ENCODE peak calls at places on chromosome 20, in five cellular contexts. F is HepG2, E is H1, X is A549, Z is K562. D is an unnamed sample.

GRCh38 chr20:1897965-1898464 is 2.8 kb downstream of the SIRPA start:
- DNase-seq in X (no peak), Z (no peak), F (no peak), E (no peak), D (peak)

GRCh38 chr20:16051968-16052367 is 521.3 kb downstream of the KIF16B start:
- DNase-seq in F (no peak), X (no peak), E (no peak), Z (no peak), D (no peak)

GRCh38 chr20:41392871-41393704 is 26.5 kb upstream of the EMILIN3 start:
- DNase-seq in Z (no peak), X (no peak), E (no peak), F (no peak), D (no peak)

GRCh38 chr20:3767434-3768341 is at the start of gene ADISSP:
- DNase-seq in Z (peak), E (peak), F (peak), X (peak), D (peak)

GRCh38 chr20:4083103-4083864 is 67.9 kb upstream of the RNF24 start:
- DNase-seq in X (no peak), E (peak), Z (no peak), F (peak), D (no peak)

GRCh38 chr20:58810116-58810878 is 40.4 kb downstream of the GNAS-AS1 start:
- DNase-seq in Z (no peak), F (no peak), X (no peak), E (no peak), D (no peak)

GRCh38 chr20:36344517-36345132 is 38.5 kb downstream of the DLGAP4 start:
- DNase-seq in F (peak), Z (peak), X (peak), E (peak), D (no peak)

GRCh38 chr20:53642196-53643030 is 48.8 kb upstream of the ZNF217 start:
- DNase-seq in X (peak), F (peak), Z (peak), E (no peak), D (no peak)

GRCh38 chr20:62707981-62708521 is 585 bp upstream of the NTSR1 start:
- DNase-seq in F (no peak), X (peak), E (peak), Z (no peak), D (no peak)

GRCh38 chr20:53923745-53924369 is 146.5 kb downstream of the BCAS1 start:
- DNase-seq in F (no peak), Z (no peak), X (no peak), E (no peak), D (no peak)

GRCh38 chr20:420721-421574 is 12.8 kb downstream of the RBCK1 start:
- DNase-seq in E (peak), X (peak), Z (peak), F (no peak), D (no peak)

GRCh38 chr20:58109918-58110635 is 118.4 kb downstream of the ANKRD60 start:
- DNase-seq in Z (no peak), X (no peak), F (no peak), E (no peak), D (no peak)

GRCh38 chr20:51862796-51863195 is 60.5 kb upstream of the SALL4 start:
- DNase-seq in X (no peak), F (no peak), Z (no peak), E (no peak), D (no peak)

GRCh38 chr20:839626-840025 is 6.1 kb downstream of the FAM110A start:
- DNase-seq in F (no peak), Z (no peak), X (no peak), E (no peak), D (no peak)

GRCh38 chr20:9478801-9479200 is 35.6 kb upstream of the LAMP5 start:
- DNase-seq in X (no peak), E (no peak), Z (no peak), F (no peak), D (no peak)

GRCh38 chr20:48797275-48797825 is 30.4 kb downstream of the PREX1 start:
- DNase-seq in E (peak), F (no peak), X (no peak), Z (no peak), D (no peak)

GRCh38 chr20:12394786-12395185 is 477.1 kb downstream of the BTBD3 start:
- DNase-seq in Z (no peak), E (no peak), X (no peak), F (no peak), D (no peak)

GRCh38 chr20:57388953-57389694 is 2.1 kb upstream of the RBM38 start:
- DNase-seq in X (no peak), E (peak), Z (peak), F (peak), D (no peak)

GRCh38 chr20:11949711-11950110 is 32.0 kb downstream of the BTBD3 start:
- DNase-seq in X (no peak), F (no peak), E (no peak), Z (no peak), D (no peak)

GRCh38 chr20:34129518-34130162 is 17.6 kb upstream of the EIF2S2 start:
- DNase-seq in F (peak), Z (peak), E (no peak), X (peak), D (peak)

GRCh38 chr20:2922957-2923356 is 49.7 kb downstream of the PTPRA start:
- DNase-seq in Z (no peak), E (no peak), X (no peak), F (no peak), D (no peak)

GRCh38 chr20:34472246-34472925 is 43.8 kb upstream of the DYNLRB1 start:
- DNase-seq in E (no peak), Z (peak), F (no peak), X (no peak), D (no peak)

GRCh38 chr20:51668932-51669331 is 99.3 kb downstream of the ATP9A start:
- DNase-seq in X (no peak), E (no peak), F (no peak), Z (no peak), D (no peak)

GRCh38 chr20:44716309-44717106 is 1.3 kb downstream of the CCN5 start:
- DNase-seq in F (no peak), X (no peak), Z (no peak), E (no peak), D (no peak)

GRCh38 chr20:58712116-58712822 is 19.7 kb downstream of the NPEPL1 start:
- DNase-seq in X (no peak), Z (no peak), E (peak), F (no peak), D (no peak)

DNA sequence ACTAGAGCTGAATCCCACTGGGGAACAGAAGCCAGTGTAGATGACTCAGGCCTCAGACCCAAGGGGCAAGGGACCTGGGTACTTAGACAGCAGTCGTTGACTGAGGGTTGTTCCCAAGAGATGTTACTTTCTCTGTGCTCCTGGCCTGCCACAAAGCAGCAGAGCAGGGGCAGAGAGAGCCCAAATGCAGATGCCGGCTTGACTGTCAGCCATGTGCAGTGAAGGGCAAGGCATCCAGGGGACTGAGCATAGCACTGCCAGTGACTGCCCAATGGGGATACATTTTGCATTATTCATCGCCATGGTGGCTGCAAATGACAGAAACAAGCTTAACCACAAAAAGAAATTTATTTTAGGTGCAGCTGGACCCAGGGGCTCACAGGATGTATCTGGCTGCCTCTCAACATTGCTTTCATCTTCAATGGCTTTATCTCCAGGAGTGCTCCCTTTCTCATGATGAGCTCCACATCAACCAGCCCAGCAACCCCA is 7.6 kb upstream of the TP53RK start:
- DNase-seq in X (no peak), Z (no peak), F (no peak), E (no peak), D (no peak)
- TF ChIP-seq HDAC2 in X (no peak), Z (no peak), F (no peak), E (no peak), D (no peak)

DNA sequence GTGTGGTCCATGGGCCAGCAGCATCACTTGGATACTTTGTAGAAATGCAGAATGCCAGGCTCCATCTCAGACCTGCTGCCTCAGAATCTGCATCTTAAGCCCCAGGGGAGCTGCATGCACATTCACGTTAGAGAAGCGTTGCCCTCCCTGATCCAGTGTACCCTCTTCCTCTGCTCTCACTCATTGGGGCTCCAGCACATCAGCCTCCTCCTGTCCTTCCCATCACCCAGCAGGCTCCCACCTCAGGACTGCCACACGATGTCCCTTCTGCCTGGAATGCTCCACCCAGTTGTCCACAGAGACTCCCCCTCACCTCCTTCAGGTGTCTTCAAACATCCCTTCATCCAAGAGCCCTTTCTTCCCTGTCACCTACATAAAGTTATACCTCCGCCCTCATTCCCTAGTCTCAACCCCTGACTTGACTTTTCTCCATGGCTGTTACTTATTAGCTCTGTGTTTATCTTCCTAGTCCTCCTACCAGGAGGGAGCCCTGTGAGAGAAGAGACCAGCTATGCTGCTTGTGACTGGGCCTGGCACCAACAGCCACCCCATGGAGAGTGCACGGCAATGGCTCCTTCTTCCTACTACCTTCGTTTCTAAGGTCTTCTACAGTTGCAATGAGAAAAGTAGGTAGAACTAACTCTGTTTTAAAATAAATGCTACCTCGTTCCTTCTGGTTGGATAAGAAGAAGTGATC is 3.3 kb upstream of the ACSS1 start:
- DNase-seq in X (no peak), F (peak), E (no peak), Z (no peak), D (no peak)
- TF ChIP-seq HDAC2 in X (no peak), F (peak), E (no peak), Z (no peak), D (no peak)

GRCh38 chr20:19492937-19493336 is 265.1 kb upstream of the RIN2 start:
- DNase-seq in X (no peak), Z (no peak), F (no peak), E (no peak), D (no peak)
- TF ChIP-seq HDAC2 in X (no peak), Z (no peak), F (no peak), E (no peak), D (no peak)

DNA sequence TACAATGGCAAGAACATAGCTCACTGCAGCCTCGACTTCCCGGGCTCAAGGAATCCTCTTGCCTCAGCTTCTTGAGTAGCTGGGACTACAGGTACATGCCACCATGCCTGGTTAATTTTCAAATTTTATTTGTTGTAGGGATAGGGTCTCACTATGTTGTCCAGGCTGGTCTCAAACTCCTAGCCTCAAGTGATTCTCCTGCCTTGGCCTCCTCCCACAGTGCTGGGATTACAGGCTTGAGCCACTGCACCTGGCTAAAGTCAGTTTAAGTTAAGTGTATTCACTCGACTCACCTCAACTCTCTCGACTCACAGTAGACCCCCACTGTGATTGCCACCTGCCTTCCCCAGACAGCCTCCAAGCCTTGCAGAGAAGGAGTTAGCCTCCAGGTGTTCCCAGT is 40.2 kb downstream of the CEBPB start:
- DNase-seq in E (no peak), F (no peak), X (no peak), Z (no peak), D (no peak)
- TF ChIP-seq HDAC2 in E (no peak), F (no peak), X (no peak), Z (no peak), D (no peak)

GRCh38 chr20:59948828-59949720 is 8.9 kb downstream of the FAM217B start:
- DNase-seq in Z (peak), X (peak), F (peak), E (no peak), D (no peak)
- TF ChIP-seq HDAC2 in Z (no peak), X (no peak), F (no peak), E (no peak), D (no peak)